ENCODE peak calls at places on chromosome 20, in seven cellular contexts. D is HepG2, A is GM23338, V is SK-N-SH, S is A549, E is HL-60, Z is Panc1. I is an unnamed sample.
A peak's percentile ranks its signal among the peaks of the same experiment; 100 is the strongest.

GRCh38 chr20:35006009-35006408 is 50.3 kb downstream of the MYH7B start:
- DNase-seq in D (no peak), S (no peak), V (no peak), Z (no peak), A (no peak), E (no peak), I (no peak)

GRCh38 chr20:37392441-37393195 is 46.7 kb downstream of the SRC start:
- DNase-seq in Z (no peak), A (peak; percentile 75), S (no peak), E (no peak), D (peak; percentile 67), V (peak; percentile 71), I (no peak)

GRCh38 chr20:12152996-12153395 is 235.3 kb downstream of the BTBD3 start:
- DNase-seq in V (no peak), A (no peak), Z (no peak), E (no peak), D (peak; percentile 6), S (no peak), I (no peak)

GRCh38 chr20:4666001-4666470 is 55.7 kb upstream of the PRND start:
- DNase-seq in E (peak; percentile 51), D (no peak), Z (no peak), V (no peak), S (no peak), A (no peak), I (no peak)

GRCh38 chr20:21832442-21833152 is 127.1 kb downstream of the PAX1 start:
- DNase-seq in D (no peak), S (no peak), A (no peak), E (no peak), V (no peak), Z (no peak), I (no peak)

GRCh38 chr20:34824861-34825529 is 456 bp downstream of the NCOA6 start:
- DNase-seq in V (peak; percentile 91), D (peak; percentile 54), A (peak; percentile 88), S (peak; percentile 40), E (no peak), Z (no peak), I (peak; percentile 2)

GRCh38 chr20:62702886-62703852 is 5.5 kb upstream of the NTSR1 start:
- DNase-seq in E (no peak), D (peak; percentile 48), S (peak; percentile 94), A (no peak), V (no peak), Z (peak; percentile 86), I (peak; percentile 76)

GRCh38 chr20:1827974-1828785 is 67.0 kb upstream of the SIRPA start:
- DNase-seq in D (peak; percentile 99), S (peak; percentile 47), E (no peak), A (no peak), Z (no peak), V (no peak), I (peak; percentile 24)

GRCh38 chr20:42889517-42889916 is 300.2 kb downstream of the PTPRT start:
- DNase-seq in Z (no peak), A (no peak), S (no peak), D (no peak), V (no peak), E (no peak), I (no peak)

GRCh38 chr20:37529968-37530600 is 2.4 kb upstream of the BLCAP start:
- DNase-seq in V (no peak), Z (no peak), A (no peak), D (no peak), S (no peak), E (no peak), I (no peak)

GRCh38 chr20:61728326-61728725 is 337.4 kb downstream of the TAF4 start:
- DNase-seq in E (no peak), Z (no peak), D (no peak), V (no peak), S (no peak), A (no peak), I (no peak)

GRCh38 chr20:58378704-58379103 is 10.3 kb upstream of the VAPB start:
- DNase-seq in E (no peak), D (no peak), Z (no peak), A (no peak), S (no peak), V (no peak), I (no peak)

GRCh38 chr20:47610247-47610944 is 108.7 kb downstream of the NCOA3 start:
- DNase-seq in Z (peak; percentile 79), D (no peak), V (no peak), S (peak; percentile 67), A (no peak), E (peak; percentile 24), I (peak; percentile 71)

GRCh38 chr20:3661836-3662665 is 1.1 kb downstream of the GFRA4 start:
- DNase-seq in S (no peak), A (no peak), E (no peak), Z (no peak), D (no peak), V (no peak), I (no peak)

GRCh38 chr20:25567286-25567685 is 18.0 kb downstream of the NINL start:
- DNase-seq in E (no peak), V (no peak), A (no peak), Z (no peak), D (no peak), S (no peak), I (no peak)

GRCh38 chr20:15992564-15992963 is 580.7 kb downstream of the KIF16B start:
- DNase-seq in A (no peak), Z (no peak), E (no peak), S (no peak), D (no peak), V (no peak), I (no peak)

GRCh38 chr20:32040142-32040953 is 11.7 kb upstream of the HCK start:
- DNase-seq in Z (no peak), D (no peak), A (no peak), E (peak; percentile 86), S (no peak), V (no peak), I (no peak)

GRCh38 chr20:54103067-54103761 is 32.8 kb upstream of the BCAS1 start:
- DNase-seq in D (peak; percentile 96), S (no peak), Z (no peak), A (peak; percentile 89), E (peak; percentile 67), V (peak; percentile 56), I (peak; percentile 72)

GRCh38 chr20:4521170-4521968 is 200.3 kb upstream of the PRND start:
- DNase-seq in D (no peak), Z (no peak), S (no peak), A (no peak), V (no peak), E (no peak), I (no peak)

GRCh38 chr20:64167676-64168075 is 3.4 kb downstream of the MYT1 start:
- DNase-seq in A (no peak), V (no peak), D (no peak), Z (no peak), S (no peak), E (no peak), I (no peak)

GRCh38 chr20:62723351-62723750 is 14.7 kb downstream of the NTSR1 start:
- DNase-seq in V (no peak), D (no peak), A (no peak), S (no peak), E (no peak), Z (no peak), I (no peak)

GRCh38 chr20:9919271-9920014 is 80.6 kb upstream of the PAK5 start:
- DNase-seq in D (no peak), Z (no peak), V (no peak), E (no peak), A (no peak), S (no peak), I (no peak)

GRCh38 chr20:53870426-53871199 is 199.8 kb downstream of the BCAS1 start:
- DNase-seq in D (no peak), S (no peak), E (no peak), A (no peak), V (no peak), Z (no peak), I (no peak)

GRCh38 chr20:50085481-50086365 is 27.2 kb downstream of the UBE2V1 start:
- DNase-seq in S (peak; percentile 81), Z (no peak), E (peak; percentile 47), A (peak; percentile 90), V (peak; percentile 79), D (peak; percentile 82), I (peak; percentile 22)

GRCh38 chr20:2386516-2387179 is 5.9 kb downstream of the TGM6 start:
- DNase-seq in S (no peak), D (no peak), V (no peak), E (no peak), Z (no peak), A (no peak), I (no peak)

GRCh38 chr20:19817017-19817416 is 59.0 kb downstream of the RIN2 start:
- DNase-seq in E (no peak), V (no peak), S (no peak), A (no peak), D (peak; percentile 57), Z (no peak), I (no peak)
- TF ChIP-seq REST in E (no peak), V (no peak), S (no peak), A (no peak), D (no peak), Z (no peak), I (no peak)

GRCh38 chr20:10986586-10986985 is 312.8 kb upstream of the JAG1 start:
- DNase-seq in S (no peak), V (no peak), A (no peak), E (no peak), D (no peak), Z (no peak), I (no peak)
- TF ChIP-seq REST in S (no peak), V (no peak), A (no peak), E (no peak), D (no peak), Z (no peak), I (no peak)

DNA sequence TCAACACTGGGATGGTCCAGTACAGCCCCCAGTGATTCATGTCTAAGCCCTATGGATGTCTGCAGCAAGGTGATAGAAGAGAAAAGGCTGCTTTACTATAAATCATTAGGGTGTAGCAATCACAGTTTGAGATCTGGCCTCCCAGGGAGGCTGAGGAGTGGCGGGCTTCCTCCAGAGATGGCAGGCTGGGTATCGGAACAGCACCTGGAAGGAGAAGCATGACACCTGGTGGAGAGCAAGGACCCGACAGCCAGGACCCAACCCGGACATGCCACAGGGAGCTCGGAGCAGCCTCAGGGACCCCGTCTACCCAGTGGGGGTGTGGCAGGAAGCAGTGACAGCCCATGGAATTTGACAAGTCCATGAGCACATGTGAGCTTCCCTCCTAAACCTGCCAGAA is 114.8 kb upstream of the CD93 start:
- DNase-seq in S (peak; percentile 43), A (peak; percentile 85), V (peak; percentile 16), E (no peak), Z (peak; percentile 8), D (peak; percentile 62), I (peak; percentile 48)
- TF ChIP-seq REST in S (no peak), A (no peak), V (no peak), E (no peak), Z (no peak), D (no peak), I (no peak)

DNA sequence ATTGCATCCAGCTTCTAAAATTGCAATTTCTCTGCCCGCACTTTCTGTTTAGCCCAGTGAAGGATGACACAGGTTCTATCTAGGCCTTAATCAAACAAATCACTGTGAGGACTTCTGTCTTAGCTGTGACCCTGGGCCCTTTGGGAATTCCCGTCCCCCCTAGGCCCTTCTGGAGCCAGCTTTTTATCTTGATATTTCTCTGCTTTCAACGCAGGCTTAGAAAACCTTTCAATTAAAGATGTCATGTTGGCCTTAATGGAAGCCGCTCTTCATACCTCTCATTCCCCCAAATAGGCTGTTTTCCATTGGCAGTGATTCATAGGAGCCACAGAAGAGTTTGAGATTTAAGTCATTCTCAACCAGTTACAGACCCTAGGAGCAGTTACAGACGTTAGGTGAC is 74.7 kb upstream of the FLRT3 start:
- DNase-seq in E (no peak), Z (no peak), D (no peak), S (no peak), A (no peak), V (no peak), I (no peak)
- TF ChIP-seq REST in E (no peak), Z (no peak), D (no peak), S (no peak), A (no peak), V (no peak), I (no peak)

GRCh38 chr20:44650777-44651493 is 564 bp downstream of the ADA start:
- DNase-seq in V (no peak), E (no peak), A (peak; percentile 21), S (no peak), Z (no peak), D (no peak), I (no peak)
- TF ChIP-seq REST in V (no peak), E (no peak), A (no peak), S (no peak), Z (no peak), D (no peak), I (no peak)